ENCODE peak calls at places on chromosome 19, in five cellular contexts. X, T, W, V and O are unnamed samples.

GRCh38 chr19:45097776-45098520 is 5.0 kb downstream of the PPP1R37 start:
- DNase-seq in W (peak), T (no peak), V (peak), X (peak), O (no peak)

GRCh38 chr19:45163156-45163555 is 2.4 kb upstream of the NKPD1 start:
- DNase-seq in W (no peak), T (no peak), V (no peak), X (no peak), O (no peak)

GRCh38 chr19:48842744-48843162 is 6.5 kb upstream of the HSD17B14 start:
- DNase-seq in X (no peak), T (no peak), V (no peak), W (peak), O (peak)

GRCh38 chr19:48169585-48169973 is 565 bp downstream of the LIG1 start:
- DNase-seq in T (peak), X (peak), V (peak), W (peak), O (peak)

GRCh38 chr19:12217332-12217731 is 54.4 kb downstream of the ZNF136 start:
- DNase-seq in X (no peak), W (no peak), T (no peak), V (no peak), O (no peak)

GRCh38 chr19:46218160-46218559 is 11.4 kb upstream of the IGFL1 start:
- DNase-seq in W (peak), T (no peak), V (no peak), X (no peak), O (no peak)

GRCh38 chr19:44552324-44552723 is 22.8 kb upstream of the CEACAM20 start:
- DNase-seq in T (no peak), W (peak), V (no peak), X (no peak), O (no peak)

GRCh38 chr19:17394891-17395415 is 957 bp upstream of the CCDC194 start:
- DNase-seq in X (no peak), T (no peak), V (peak), W (peak), O (no peak)

GRCh38 chr19:34999498-35000337 is at the start of gene GRAMD1A:
- DNase-seq in X (peak), V (peak), T (peak), W (peak), O (peak)

GRCh38 chr19:44925114-44925891 is 10.9 kb downstream of the APOC1 start:
- DNase-seq in V (peak), X (no peak), W (peak), T (no peak), O (no peak)

GRCh38 chr19:13825489-13826475 is 30.5 kb downstream of the ZSWIM4 start:
- DNase-seq in W (no peak), T (no peak), X (no peak), V (no peak), O (no peak)

GRCh38 chr19:1845642-1846041 is 2.6 kb downstream of the REXO1 start:
- DNase-seq in W (no peak), T (no peak), V (no peak), X (no peak), O (no peak)

GRCh38 chr19:29122185-29122584 is 90.8 kb downstream of the UQCRFS1 start:
- DNase-seq in X (no peak), T (no peak), V (no peak), W (no peak), O (no peak)

GRCh38 chr19:4033028-4033956 is 25.8 kb downstream of the PIAS4 start:
- DNase-seq in V (no peak), X (no peak), T (no peak), W (no peak), O (no peak)

GRCh38 chr19:34432797-34433196 is 4.6 kb downstream of the UBA2 start:
- DNase-seq in T (no peak), X (no peak), V (peak), W (peak), O (no peak)

GRCh38 chr19:44788971-44789370 is 11.3 kb downstream of the CBLC start:
- DNase-seq in X (no peak), V (no peak), W (no peak), T (no peak), O (no peak)

GRCh38 chr19:31894451-31894850 is 451.0 kb upstream of the ZNF507 start:
- DNase-seq in T (no peak), V (no peak), X (no peak), W (no peak), O (no peak)

GRCh38 chr19:19550454-19550842 is 12.4 kb downstream of the CILP2 start:
- DNase-seq in V (no peak), X (peak), W (no peak), T (no peak), O (no peak)

GRCh38 chr19:39207293-39207836 is 3.3 kb upstream of the SYCN start:
- DNase-seq in X (no peak), T (no peak), V (no peak), W (no peak), O (no peak)

GRCh38 chr19:9565900-9566705 is 18.2 kb downstream of the ZNF121 start:
- DNase-seq in V (no peak), T (no peak), W (peak), X (no peak), O (no peak)

GRCh38 chr19:3575260-3575741 is 2.6 kb downstream of the HMG20B start:
- DNase-seq in W (no peak), V (no peak), X (no peak), T (no peak), O (no peak)

GRCh38 chr19:49125025-49125731 is 5.8 kb downstream of the PPFIA3 start:
- DNase-seq in T (no peak), X (no peak), V (no peak), W (no peak), O (no peak)

GRCh38 chr19:55973982-55974381 is 12.6 kb upstream of the NLRP5 start:
- DNase-seq in V (no peak), W (no peak), X (no peak), T (no peak), O (no peak)

GRCh38 chr19:49335071-49335783 is at the start of gene CD37:
- DNase-seq in X (no peak), V (peak), T (no peak), W (no peak), O (peak)

GRCh38 chr19:28292822-28293500 is 920.0 kb downstream of the UQCRFS1 start:
- DNase-seq in T (no peak), X (no peak), V (no peak), W (no peak), O (no peak)

GRCh38 chr19:4365341-4365740 is 22.0 kb downstream of the MPND start:
- DNase-seq in X (no peak), W (no peak), V (peak), T (no peak), O (no peak)